ENCODE peak calls at places on chromosomes 4 and X, in four cellular contexts. One of them, this sample, is unnamed.

GRCh38 chrX:129768586-129769466 is 10.9 kb upstream of the SASH3 start:
- DNase-seq in lower leg skin: no peak
- DNase-seq in A549: no peak
- DNase-seq in upper lobe of left lung: no peak
- DNase-seq in this sample: no peak

GRCh38 chrX:7219153-7219705 is 71.3 kb upstream of the PUDP start:
- DNase-seq in upper lobe of left lung: no peak
- DNase-seq in lower leg skin: no peak
- DNase-seq in A549: no peak
- DNase-seq in this sample: no peak

GRCh38 chr4:89752932-89753598 is 83.9 kb downstream of the SNCA start:
- DNase-seq in upper lobe of left lung: no peak
- DNase-seq in lower leg skin: peak
- DNase-seq in A549: no peak
- DNase-seq in this sample: no peak

GRCh38 chr4:93373893-93374860 is 454.4 kb upstream of the ATOH1 start:
- DNase-seq in lower leg skin: no peak
- DNase-seq in upper lobe of left lung: no peak
- DNase-seq in A549: no peak
- DNase-seq in this sample: no peak

GRCh38 chr4:152534541-152535231 is 1.2 kb downstream of the FBXW7 start:
- DNase-seq in upper lobe of left lung: peak
- DNase-seq in A549: no peak
- DNase-seq in lower leg skin: peak
- DNase-seq in this sample: no peak

GRCh38 chrX:12007881-12008280 is 130.4 kb upstream of the FRMPD4 start:
- DNase-seq in lower leg skin: no peak
- DNase-seq in upper lobe of left lung: no peak
- DNase-seq in A549: peak
- DNase-seq in this sample: no peak

GRCh38 chrX:74251006-74251930 is 52.7 kb upstream of the ZCCHC13 start:
- DNase-seq in lower leg skin: no peak
- DNase-seq in A549: peak
- DNase-seq in upper lobe of left lung: no peak
- DNase-seq in this sample: no peak

GRCh38 chr4:8893624-8894423 is 22.2 kb upstream of the HMX1 start:
- DNase-seq in A549: no peak
- DNase-seq in lower leg skin: no peak
- DNase-seq in upper lobe of left lung: no peak
- DNase-seq in this sample: no peak

GRCh38 chr4:149997881-149998421 is 80.3 kb upstream of the DCLK2 start:
- DNase-seq in A549: peak
- DNase-seq in lower leg skin: no peak
- DNase-seq in upper lobe of left lung: no peak
- DNase-seq in this sample: no peak

GRCh38 chrX:24153175-24153795 is 3.8 kb downstream of the ZFX start:
- DNase-seq in A549: no peak
- DNase-seq in upper lobe of left lung: no peak
- DNase-seq in lower leg skin: no peak
- DNase-seq in this sample: no peak

GRCh38 chrX:108053218-108053617 is 8.4 kb downstream of the VSIG1 start:
- DNase-seq in upper lobe of left lung: no peak
- DNase-seq in lower leg skin: no peak
- DNase-seq in A549: no peak
- DNase-seq in this sample: no peak

DNA sequence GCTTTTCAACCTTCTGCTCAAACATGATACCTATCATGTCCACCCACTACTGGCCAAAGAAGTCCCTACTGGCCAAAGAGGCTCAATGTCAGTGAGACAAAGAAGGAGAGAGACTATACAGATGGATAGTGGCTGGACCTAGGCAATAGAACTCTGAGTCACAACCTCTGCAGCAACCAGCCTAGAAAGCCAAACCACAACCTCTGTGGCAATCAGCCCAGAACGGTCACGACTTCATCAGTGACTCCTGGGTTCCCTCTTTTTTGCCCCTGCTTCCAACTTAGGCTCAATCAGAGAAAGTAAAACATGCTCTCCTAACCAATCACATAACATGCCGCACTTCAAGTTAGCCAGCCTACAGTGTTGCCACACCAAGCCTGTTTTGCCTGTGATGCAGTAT is 203.5 kb downstream of the ANAPC10 start:
- DNase-seq in upper lobe of left lung: no peak
- DNase-seq in lower leg skin: no peak
- DNase-seq in A549: no peak
- DNase-seq in this sample: no peak
- TF ChIP-seq CTCF in upper lobe of left lung: no peak
- TF ChIP-seq CTCF in lower leg skin: no peak
- TF ChIP-seq CTCF in A549: no peak
- TF ChIP-seq CTCF in this sample: no peak

DNA sequence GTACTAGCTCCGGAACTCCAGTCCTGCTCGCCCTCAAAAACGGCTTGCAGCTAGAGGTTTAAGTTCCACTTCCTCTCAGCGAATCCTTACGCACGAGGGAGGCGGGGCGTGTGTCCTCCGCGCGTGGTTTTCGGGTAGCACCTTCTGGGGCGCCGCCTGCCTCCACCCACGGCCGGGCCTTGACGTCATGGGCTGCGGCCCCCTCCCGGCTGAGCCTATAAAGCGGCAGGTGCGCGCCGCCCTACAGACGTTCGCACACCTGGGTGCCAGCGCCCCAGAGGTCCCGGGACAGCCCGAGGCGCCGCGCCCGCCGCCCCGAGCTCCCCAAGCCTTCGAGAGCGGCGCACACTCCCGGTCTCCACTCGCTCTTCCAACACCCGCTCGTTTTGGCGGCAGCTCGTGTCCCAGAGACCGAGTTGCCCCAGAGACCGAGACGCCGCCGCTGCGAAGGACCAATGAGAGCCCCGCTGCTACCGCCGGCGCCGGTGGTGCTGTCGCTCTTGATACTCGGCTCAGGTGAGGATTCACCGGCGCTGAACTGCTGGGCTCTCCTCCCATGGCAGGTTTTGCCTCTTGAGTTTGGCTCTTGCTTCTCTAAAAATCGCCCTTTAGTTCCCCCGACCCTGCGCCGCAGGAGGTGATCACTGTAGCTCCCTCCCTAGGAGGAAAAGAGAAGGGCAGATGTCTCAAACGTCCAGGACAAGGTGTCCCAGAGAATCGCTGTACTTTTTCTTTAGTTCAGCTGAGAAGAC is at the start of gene AREG:
- DNase-seq in lower leg skin: peak
- DNase-seq in upper lobe of left lung: peak
- DNase-seq in A549: peak
- DNase-seq in this sample: peak
- TF ChIP-seq CTCF in lower leg skin: no peak
- TF ChIP-seq CTCF in upper lobe of left lung: peak
- TF ChIP-seq CTCF in A549: peak
- TF ChIP-seq CTCF in this sample: peak

GRCh38 chr4:80619070-80619674 is 283.6 kb downstream of the CFAP299 start:
- DNase-seq in A549: no peak
- DNase-seq in upper lobe of left lung: no peak
- DNase-seq in lower leg skin: no peak
- DNase-seq in this sample: no peak
- TF ChIP-seq CTCF in A549: peak
- TF ChIP-seq CTCF in upper lobe of left lung: no peak
- TF ChIP-seq CTCF in lower leg skin: no peak
- TF ChIP-seq CTCF in this sample: peak

DNA sequence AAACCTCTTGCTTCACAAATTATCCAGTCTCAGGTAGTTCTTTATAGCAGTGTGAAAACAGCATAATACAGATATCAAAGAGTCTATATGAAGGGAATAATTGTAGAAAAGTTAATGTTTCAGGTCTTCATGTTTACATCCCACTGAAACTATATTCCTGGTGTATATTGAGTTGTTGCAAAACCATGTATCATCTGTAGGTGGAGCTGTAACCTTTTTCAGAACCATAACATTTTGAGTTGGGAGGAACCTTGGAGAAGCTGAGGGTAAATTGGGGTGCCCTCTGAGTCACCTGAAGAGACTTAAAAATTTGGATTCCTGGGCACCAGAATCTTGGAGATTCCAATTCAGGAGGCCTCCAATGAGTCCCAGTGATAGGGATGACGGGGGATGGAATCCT is 51.9 kb upstream of the TAPT1 start:
- DNase-seq in lower leg skin: no peak
- DNase-seq in A549: no peak
- DNase-seq in upper lobe of left lung: no peak
- DNase-seq in this sample: no peak
- TF ChIP-seq CTCF in lower leg skin: no peak
- TF ChIP-seq CTCF in A549: no peak
- TF ChIP-seq CTCF in upper lobe of left lung: no peak
- TF ChIP-seq CTCF in this sample: peak

DNA sequence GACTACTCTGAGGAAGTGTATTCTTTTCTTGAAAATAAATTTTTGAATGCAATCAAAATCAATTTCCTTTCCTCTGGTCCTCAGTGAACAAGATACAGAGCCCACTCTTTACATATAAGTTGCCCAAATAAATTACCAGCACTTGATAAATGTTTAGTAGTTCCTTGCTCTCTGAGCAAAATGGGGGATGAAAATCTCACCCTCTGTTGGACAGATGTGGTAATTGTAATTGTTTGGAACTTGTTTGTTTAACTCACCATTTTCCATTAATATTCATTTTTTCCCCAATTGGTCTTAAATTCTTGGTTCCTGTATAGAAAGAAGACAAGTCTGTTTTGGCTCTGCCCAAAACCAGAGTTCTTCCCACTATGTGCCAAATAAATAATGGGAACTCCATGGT is 146.3 kb downstream of the LDB2 start:
- DNase-seq in lower leg skin: no peak
- DNase-seq in A549: no peak
- DNase-seq in upper lobe of left lung: no peak
- DNase-seq in this sample: no peak
- TF ChIP-seq CTCF in lower leg skin: no peak
- TF ChIP-seq CTCF in A549: no peak
- TF ChIP-seq CTCF in upper lobe of left lung: no peak
- TF ChIP-seq CTCF in this sample: peak

GRCh38 chr4:9969526-9970398 is 51.5 kb downstream of the SLC2A9 start:
- DNase-seq in A549: no peak
- DNase-seq in upper lobe of left lung: no peak
- DNase-seq in lower leg skin: no peak
- DNase-seq in this sample: peak
- TF ChIP-seq CTCF in A549: no peak
- TF ChIP-seq CTCF in upper lobe of left lung: no peak
- TF ChIP-seq CTCF in lower leg skin: no peak
- TF ChIP-seq CTCF in this sample: no peak

DNA sequence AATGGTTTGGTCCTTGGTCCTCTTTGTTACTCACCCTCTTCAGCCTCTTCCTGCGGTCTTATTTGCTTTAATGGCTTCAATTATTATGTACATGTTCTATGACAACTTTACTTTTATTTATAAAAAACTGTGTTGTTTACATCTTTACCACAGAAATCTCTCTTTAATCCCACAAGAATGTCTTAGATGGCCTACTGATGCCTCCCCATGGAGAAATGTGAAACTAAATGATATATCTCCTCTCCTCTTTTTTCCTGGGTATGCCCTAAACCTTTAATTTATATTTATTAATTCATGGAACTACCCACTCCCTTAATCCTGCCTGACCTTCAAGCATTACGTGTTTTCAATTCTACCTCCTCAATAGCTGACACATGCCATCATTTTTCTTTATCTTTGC is 573.2 kb downstream of the CENPC start:
- DNase-seq in lower leg skin: no peak
- DNase-seq in A549: no peak
- DNase-seq in upper lobe of left lung: no peak
- DNase-seq in this sample: no peak
- TF ChIP-seq CTCF in lower leg skin: no peak
- TF ChIP-seq CTCF in A549: no peak
- TF ChIP-seq CTCF in upper lobe of left lung: no peak
- TF ChIP-seq CTCF in this sample: peak

DNA sequence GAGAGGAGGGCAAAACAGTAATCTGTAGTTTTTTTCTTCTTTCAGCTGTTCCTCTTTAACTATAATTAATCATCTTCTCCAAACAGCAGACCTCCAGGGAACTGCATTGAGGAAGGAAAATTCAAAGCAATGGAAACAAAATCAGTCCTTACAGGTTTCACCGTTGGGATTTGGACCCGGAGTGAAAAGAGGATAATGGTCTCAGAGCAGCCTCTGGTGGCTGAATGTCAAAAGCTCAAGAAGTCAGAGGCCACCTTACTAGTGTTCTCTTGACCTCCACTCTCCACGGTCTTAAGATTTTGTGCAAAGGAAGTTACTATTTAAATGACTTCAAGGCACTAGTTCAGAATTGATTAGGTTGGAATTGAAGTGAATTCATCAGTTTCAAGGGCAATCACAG is 16.0 kb upstream of the MID1 start:
- DNase-seq in lower leg skin: no peak
- DNase-seq in upper lobe of left lung: no peak
- DNase-seq in A549: peak
- DNase-seq in this sample: no peak
- TF ChIP-seq CTCF in lower leg skin: no peak
- TF ChIP-seq CTCF in upper lobe of left lung: peak
- TF ChIP-seq CTCF in A549: peak
- TF ChIP-seq CTCF in this sample: peak

GRCh38 chr4:158411180-158411721 is 110.4 kb upstream of the RXFP1 start:
- DNase-seq in A549: no peak
- DNase-seq in lower leg skin: no peak
- DNase-seq in upper lobe of left lung: no peak
- DNase-seq in this sample: no peak

GRCh38 chr4:158410272-158410671 is 111.4 kb upstream of the RXFP1 start:
- DNase-seq in lower leg skin: no peak
- DNase-seq in A549: no peak
- DNase-seq in upper lobe of left lung: no peak
- DNase-seq in this sample: no peak
- TF ChIP-seq CTCF in lower leg skin: no peak
- TF ChIP-seq CTCF in A549: no peak
- TF ChIP-seq CTCF in upper lobe of left lung: no peak
- TF ChIP-seq CTCF in this sample: no peak

DNA sequence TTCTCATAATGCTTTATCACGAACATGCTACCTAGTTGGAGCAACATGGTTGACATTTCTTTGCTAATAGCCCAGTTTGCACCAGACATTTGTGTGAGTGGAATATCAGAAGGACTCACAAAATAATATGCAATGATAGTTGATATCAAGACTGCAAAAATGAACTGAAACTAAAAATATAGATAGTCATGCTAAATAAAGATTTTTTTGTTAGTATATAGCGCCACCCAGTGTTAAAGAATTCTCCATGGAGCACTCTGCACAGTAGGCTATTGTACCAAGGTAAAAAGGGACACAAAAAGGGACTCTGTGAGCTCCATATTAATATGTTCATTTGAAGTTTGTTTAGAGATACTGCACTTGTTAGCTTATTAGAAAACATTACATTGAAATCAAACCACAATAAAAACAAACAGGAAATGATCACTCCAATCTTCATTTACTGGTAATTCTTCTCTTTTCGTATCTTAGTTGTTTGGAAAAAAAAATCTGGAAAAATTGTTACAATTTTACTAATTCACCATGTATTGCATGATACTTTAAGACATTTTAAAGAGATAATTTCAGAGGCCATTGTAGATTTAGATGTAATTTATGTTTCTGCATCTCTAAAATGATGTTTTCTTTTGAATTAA is 1509.6 kb downstream of the ADGRL3 start:
- DNase-seq in upper lobe of left lung: no peak
- DNase-seq in A549: no peak
- DNase-seq in lower leg skin: no peak
- DNase-seq in this sample: no peak
- TF ChIP-seq CTCF in upper lobe of left lung: peak
- TF ChIP-seq CTCF in A549: no peak
- TF ChIP-seq CTCF in lower leg skin: no peak
- TF ChIP-seq CTCF in this sample: peak

This sample was measured in osteocyte.